ENCODE peak calls at places on chromosomes 6 and 20, in four cellular contexts. W, B, P and L are unnamed samples.
A peak's percentile ranks its signal among the peaks of the same experiment; 100 is the strongest.

GRCh38 chr6:90368601-90369000 is 72.0 kb upstream of the BACH2 start:
- DNase-seq in W (no peak), B (no peak), P (no peak), L (no peak)

GRCh38 chr20:61420781-61421180 is 168.7 kb downstream of the CDH4 start:
- DNase-seq in W (no peak), B (no peak), P (no peak), L (no peak)

GRCh38 chr6:12012566-12013367 is 655 bp downstream of the HIVEP1 start:
- DNase-seq in W (peak; percentile 79), B (peak; percentile 63), P (peak; percentile 77), L (peak; percentile 82)

GRCh38 chr20:33819456-33819855 is 8.3 kb downstream of the CHMP4B start:
- DNase-seq in W (no peak), B (no peak), P (no peak), L (no peak)

GRCh38 chr6:48641544-48641943 is 530.5 kb upstream of the PTCHD4 start:
- DNase-seq in W (no peak), B (no peak), P (no peak), L (no peak)

GRCh38 chr6:165847407-165848098 is 184.5 kb upstream of the PDE10A start:
- DNase-seq in W (no peak), B (no peak), P (no peak), L (no peak)

GRCh38 chr6:32685603-32686002 is 19.1 kb upstream of the HLA-DQB1 start:
- DNase-seq in W (peak; percentile 56), B (no peak), P (peak; percentile 21), L (no peak)

GRCh38 chr6:36083446-36083845 is 46.9 kb upstream of the MAPK13 start:
- DNase-seq in W (no peak), B (no peak), P (no peak), L (no peak)

GRCh38 chr20:14498809-14499208 is 161.4 kb upstream of the FLRT3 start:
- DNase-seq in W (no peak), B (no peak), P (no peak), L (no peak)

GRCh38 chr20:56664791-56665190 is 35.7 kb downstream of the TFAP2C start:
- DNase-seq in W (no peak), B (no peak), P (no peak), L (no peak)

GRCh38 chr6:82072113-82072512 is 175.4 kb downstream of the IBTK start:
- DNase-seq in W (no peak), B (no peak), P (no peak), L (no peak)

GRCh38 chr6:78513856-78514255 is 353.5 kb upstream of the IRAK1BP1 start:
- DNase-seq in W (no peak), B (no peak), P (no peak), L (no peak)

GRCh38 chr6:7106752-7107577 is 796 bp upstream of the RREB1 start:
- DNase-seq in W (peak; percentile 44), B (peak; percentile 38), P (peak; percentile 51), L (peak; percentile 72)

GRCh38 chr6:15473741-15474161 is 189.1 kb downstream of the DTNBP1 start:
- DNase-seq in W (no peak), B (no peak), P (no peak), L (no peak)

GRCh38 chr20:62350098-62350628 is 16.9 kb downstream of the LAMA5 start:
- DNase-seq in W (no peak), B (no peak), P (no peak), L (no peak)

GRCh38 chr6:5325173-5325572 is 63.9 kb downstream of the FARS2 start:
- DNase-seq in W (no peak), B (no peak), P (no peak), L (no peak)

GRCh38 chr20:24102749-24103148 is 114.2 kb upstream of the GGTLC1 start:
- DNase-seq in W (no peak), B (no peak), P (no peak), L (no peak)

GRCh38 chr6:82576284-82576683 is 212.7 kb downstream of the TPBG start:
- DNase-seq in W (no peak), B (no peak), P (no peak), L (no peak)

GRCh38 chr6:34115396-34116314 is 30.2 kb downstream of the GRM4 start:
- DNase-seq in W (no peak), B (peak; percentile 5), P (peak; percentile 8), L (no peak)

GRCh38 chr6:169986848-169987498 is 235.6 kb downstream of the ERMARD start:
- DNase-seq in W (no peak), B (no peak), P (no peak), L (peak; percentile 55)

GRCh38 chr20:62754122-62754990 is 41.9 kb upstream of the MRGBP start:
- DNase-seq in W (no peak), B (no peak), P (no peak), L (no peak)

GRCh38 chr6:163381118-163381751 is 33.3 kb upstream of the QKI start:
- DNase-seq in W (no peak), B (no peak), P (no peak), L (no peak)

GRCh38 chr6:106574729-106575458 is 54.4 kb downstream of the RTN4IP1 start:
- DNase-seq in W (no peak), B (no peak), P (no peak), L (no peak)

GRCh38 chr6:125944434-125944816 is 12.1 kb upstream of the HINT3 start:
- DNase-seq in W (no peak), B (no peak), P (no peak), L (peak; percentile 84)

GRCh38 chr20:49990310-49990720 is 7.5 kb downstream of the SNAI1 start:
- DNase-seq in W (no peak), B (no peak), P (no peak), L (no peak)

GRCh38 chr6:16630035-16630643 is 131.1 kb downstream of the ATXN1 start:
- DNase-seq in W (no peak), B (no peak), P (no peak), L (no peak)

GRCh38 chr20:56710577-56711465 is 81.7 kb downstream of the TFAP2C start:
- DNase-seq in W (no peak), B (no peak), P (no peak), L (no peak)

GRCh38 chr20:54106162-54106561 is 35.8 kb upstream of the BCAS1 start:
- DNase-seq in W (no peak), B (no peak), P (no peak), L (no peak)

GRCh38 chr6:5305968-5306626 is 44.8 kb downstream of the FARS2 start:
- DNase-seq in W (no peak), B (no peak), P (no peak), L (no peak)

GRCh38 chr6:116255246-116255800 is 1.4 kb upstream of the TSPYL4 start:
- DNase-seq in W (no peak), B (no peak), P (no peak), L (no peak)

GRCh38 chr20:21156266-21156665 is 30.4 kb downstream of the KIZ start:
- DNase-seq in W (no peak), B (no peak), P (no peak), L (no peak)

GRCh38 chr6:131787955-131788712 is 19.7 kb upstream of the ENPP1 start:
- DNase-seq in W (no peak), B (no peak), P (no peak), L (no peak)

GRCh38 chr6:139711714-139712585 is 337.5 kb upstream of the CITED2 start:
- DNase-seq in W (no peak), B (no peak), P (no peak), L (no peak)

GRCh38 chr6:141521440-141521839 is 611.3 kb upstream of the GJE1 start:
- DNase-seq in W (no peak), B (no peak), P (no peak), L (no peak)

GRCh38 chr6:142885182-142885867 is 59.7 kb downstream of the HIVEP2 start:
- DNase-seq in W (peak; percentile 62), B (no peak), P (peak; percentile 58), L (no peak)

GRCh38 chr6:131602913-131603312 is 25.1 kb downstream of the MED23 start:
- DNase-seq in W (no peak), B (no peak), P (no peak), L (no peak)

GRCh38 chr6:111813247-111814162 is 59.7 kb downstream of the FYN start:
- DNase-seq in W (no peak), B (no peak), P (no peak), L (no peak)

GRCh38 chr6:143059616-143060353 is 904 bp upstream of the AIG1 start:
- DNase-seq in W (no peak), B (no peak), P (no peak), L (no peak)

GRCh38 chr6:35297541-35298481 is at the start of gene DEF6:
- DNase-seq in W (peak; percentile 80), B (peak; percentile 68), P (peak; percentile 83), L (peak; percentile 87)

GRCh38 chr6:158131926-158132325 is 36.1 kb downstream of the SERAC1 start:
- DNase-seq in W (no peak), B (no peak), P (no peak), L (no peak)